ENCODE peak calls at places on chromosomes 6 and 20, in five cellular contexts. E is DMS53, X is adrenal gland, D is esophagus squamous epithelium, Y is K562. O is an unnamed sample.

GRCh38 chr20:12591949-12592470 is 416.8 kb upstream of the SPTLC3 start:
- DNase-seq in E (peak), X (no peak), D (no peak), Y (no peak), O (no peak)

GRCh38 chr20:40160151-40160550 is 528.9 kb downstream of the MAFB start:
- DNase-seq in E (peak), X (peak), D (no peak), Y (peak), O (no peak)

GRCh38 chr6:125169058-125169457 is 15.5 kb downstream of the TPD52L1 start:
- DNase-seq in E (no peak), X (peak), D (no peak), Y (no peak), O (no peak)

GRCh38 chr6:21836772-21837460 is 243.4 kb downstream of the SOX4 start:
- DNase-seq in E (no peak), X (no peak), D (no peak), Y (no peak), O (no peak)

GRCh38 chr20:36604952-36605308 is 649 bp upstream of the RAB5IF start:
- DNase-seq in E (peak), X (peak), D (no peak), Y (peak), O (no peak)

GRCh38 chr6:170086639-170087420 is 204.0 kb downstream of the DLL1 start:
- DNase-seq in E (no peak), X (no peak), D (no peak), Y (no peak), O (no peak)

GRCh38 chr6:145963216-145964068 is 716 bp downstream of the SHPRH start:
- DNase-seq in E (peak), X (peak), D (peak), Y (peak), O (no peak)

GRCh38 chr6:155444952-155445903 is 10.4 kb downstream of the NOX3 start:
- DNase-seq in E (no peak), X (no peak), D (no peak), Y (no peak), O (no peak)

GRCh38 chr6:116190550-116190949 is 63.3 kb downstream of the TSPYL4 start:
- DNase-seq in E (no peak), X (no peak), D (no peak), Y (no peak), O (no peak)

GRCh38 chr20:50277460-50278376 is 87.1 kb downstream of the CEBPB start:
- DNase-seq in E (peak), X (peak), D (no peak), Y (no peak), O (no peak)

GRCh38 chr6:75349262-75349984 is 64.8 kb upstream of the TMEM30A start:
- DNase-seq in E (peak), X (no peak), D (no peak), Y (peak), O (no peak)

GRCh38 chr20:53070714-53071392 is 98.7 kb downstream of the TSHZ2 start:
- DNase-seq in E (no peak), X (no peak), D (no peak), Y (no peak), O (no peak)

GRCh38 chr20:36465109-36466080 is 75.9 kb upstream of the MYL9 start:
- DNase-seq in E (peak), X (peak), D (no peak), Y (peak), O (no peak)

GRCh38 chr20:20711413-20711812 is 1.0 kb downstream of the RALGAPA2 start:
- DNase-seq in E (peak), X (no peak), D (no peak), Y (no peak), O (no peak)

GRCh38 chr20:43938932-43939761 is 24.5 kb downstream of the TOX2 start:
- DNase-seq in E (no peak), X (peak), D (no peak), Y (no peak), O (no peak)

GRCh38 chr6:57089265-57089664 is 723 bp upstream of the ZNF451 start:
- DNase-seq in E (no peak), X (no peak), D (no peak), Y (no peak), O (no peak)

GRCh38 chr20:55561259-55561658 is 444.1 kb downstream of the CBLN4 start:
- DNase-seq in E (no peak), X (no peak), D (no peak), Y (no peak), O (no peak)

GRCh38 chr6:131669891-131670290 is 31.3 kb downstream of the OR2A4 start:
- DNase-seq in E (no peak), X (no peak), D (no peak), Y (no peak), O (no peak)

GRCh38 chr6:26033942-26034354 is 53.3 kb upstream of the HFE start:
- DNase-seq in E (no peak), X (no peak), D (no peak), Y (peak), O (no peak)

GRCh38 chr6:113860165-113860955 is 3.2 kb downstream of the MARCKS start:
- DNase-seq in E (peak), X (peak), D (no peak), Y (no peak), O (no peak)

GRCh38 chr6:153084393-153084792 is 46.7 kb downstream of the RGS17 start:
- DNase-seq in E (no peak), X (no peak), D (no peak), Y (no peak), O (no peak)

GRCh38 chr6:33123732-33124524 is 48.1 kb downstream of the HLA-DPB1 start:
- DNase-seq in E (peak), X (no peak), D (no peak), Y (peak), O (no peak)

GRCh38 chr20:7657569-7657968 is 282.7 kb downstream of the HAO1 start:
- DNase-seq in E (peak), X (no peak), D (no peak), Y (no peak), O (no peak)

GRCh38 chr20:22402990-22403859 is 181.1 kb downstream of the FOXA2 start:
- DNase-seq in E (peak), X (no peak), D (no peak), Y (peak), O (no peak)

GRCh38 chr20:4341804-4342560 is 326.6 kb upstream of the RNF24 start:
- DNase-seq in E (no peak), X (no peak), D (no peak), Y (no peak), O (no peak)